ENCODE peak calls at places on chromosomes 4 and X, in eight cellular contexts. F is epithelial cell of proximal tubule; W is transverse colon; O is effector memory CD4-positive, alpha-beta T cell; V is right cardiac atrium; B is left ventricle myocardium inferior; R is lower leg skin; E is BJ. Z is an unnamed sample.

GRCh38 chrX:71366674-71367256 is 608 bp downstream of the TAF1 start:
- DNase-seq in F (no peak), W (peak), O (no peak), V (peak), B (peak), R (peak), E (no peak), Z (no peak)

GRCh38 chr4:158809611-158810486 is 41.0 kb downstream of the FNIP2 start:
- DNase-seq in F (peak), W (peak), O (no peak), V (no peak), B (no peak), R (no peak), E (peak), Z (peak)

GRCh38 chrX:7746861-7747260 is 96.1 kb upstream of the VCX start:
- DNase-seq in F (no peak), W (no peak), O (no peak), V (no peak), B (no peak), R (no peak), E (peak), Z (no peak)

GRCh38 chr4:113593400-113594230 is 167.9 kb downstream of the CAMK2D start:
- DNase-seq in F (no peak), W (no peak), O (no peak), V (no peak), B (no peak), R (no peak), E (no peak), Z (no peak)

GRCh38 chr4:186781032-186781917 is 57.6 kb upstream of the FAT1 start:
- DNase-seq in F (no peak), W (no peak), O (no peak), V (no peak), B (no peak), R (no peak), E (no peak), Z (no peak)

GRCh38 chrX:138128025-138128671 is 562.2 kb downstream of the ZIC3 start:
- DNase-seq in F (no peak), W (no peak), O (no peak), V (no peak), B (no peak), R (no peak), E (no peak), Z (peak)

GRCh38 chr4:6633091-6633906 is 7.2 kb upstream of the MRFAP1 start:
- DNase-seq in F (no peak), W (no peak), O (no peak), V (no peak), B (no peak), R (peak), E (no peak), Z (peak)

GRCh38 chr4:40264497-40264896 is 67.7 kb downstream of the RHOH start:
- DNase-seq in F (no peak), W (no peak), O (no peak), V (no peak), B (no peak), R (no peak), E (no peak), Z (no peak)

GRCh38 chrX:17226736-17227135 is 148.3 kb upstream of the NHS start:
- DNase-seq in F (no peak), W (no peak), O (no peak), V (no peak), B (no peak), R (no peak), E (no peak), Z (no peak)

GRCh38 chr4:53651142-53651720 is 59.9 kb upstream of the LNX1 start:
- DNase-seq in F (no peak), W (peak), O (no peak), V (peak), B (peak), R (peak), E (no peak), Z (no peak)

GRCh38 chr4:137180349-137180748 is 351.9 kb downstream of the PCDH18 start:
- DNase-seq in F (no peak), W (no peak), O (no peak), V (no peak), B (no peak), R (no peak), E (no peak), Z (no peak)

GRCh38 chrX:17738002-17738713 is 865 bp downstream of the SCML1 start:
- DNase-seq in F (no peak), W (peak), O (peak), V (peak), B (peak), R (peak), E (no peak), Z (peak)

GRCh38 chrX:123173833-123174232 is 10.2 kb upstream of the GRIA3 start:
- DNase-seq in F (no peak), W (no peak), O (no peak), V (no peak), B (no peak), R (no peak), E (no peak), Z (peak)

GRCh38 chrX:47796433-47796906 is 40.2 kb upstream of the ZNF81 start:
- DNase-seq in F (no peak), W (no peak), O (no peak), V (no peak), B (no peak), R (no peak), E (peak), Z (no peak)

GRCh38 chrX:122565952-122566351 is 618.1 kb upstream of the GRIA3 start:
- DNase-seq in F (peak), W (no peak), O (no peak), V (peak), B (peak), R (no peak), E (peak), Z (no peak)

GRCh38 chr4:1968667-1969295 is 40.0 kb downstream of the NELFA start:
- DNase-seq in F (no peak), W (no peak), O (no peak), V (no peak), B (no peak), R (no peak), E (no peak), Z (no peak)

GRCh38 chrX:102548231-102548630 is 31.7 kb upstream of the TMSB15A start:
- DNase-seq in F (no peak), W (no peak), O (no peak), V (no peak), B (no peak), R (no peak), E (no peak), Z (no peak)

GRCh38 chr4:52825311-52826090 is 36.6 kb upstream of the RASL11B start:
- DNase-seq in F (peak), W (no peak), O (no peak), V (no peak), B (no peak), R (no peak), E (no peak), Z (peak)

GRCh38 chr4:86060341-86060740 is 299.5 kb downstream of the MAPK10 start:
- DNase-seq in F (no peak), W (no peak), O (no peak), V (no peak), B (no peak), R (no peak), E (no peak), Z (no peak)

GRCh38 chr4:174600391-174600790 is 78.1 kb upstream of the HPGD start:
- DNase-seq in F (no peak), W (no peak), O (no peak), V (no peak), B (no peak), R (no peak), E (no peak), Z (no peak)

GRCh38 chr4:108774809-108775530 is 12.1 kb upstream of the ETNPPL start:
- DNase-seq in F (no peak), W (no peak), O (no peak), V (peak), B (peak), R (peak), E (no peak), Z (no peak)

GRCh38 chr4:22573198-22573597 is 57.3 kb upstream of the ADGRA3 start:
- DNase-seq in F (no peak), W (peak), O (no peak), V (peak), B (peak), R (no peak), E (no peak), Z (no peak)

GRCh38 chr4:65773636-65774035 is 103.3 kb upstream of the EPHA5 start:
- DNase-seq in F (no peak), W (no peak), O (no peak), V (no peak), B (no peak), R (no peak), E (no peak), Z (no peak)

GRCh38 chrX:42771836-42772335 is 6.1 kb downstream of the PPP1R2C start:
- DNase-seq in F (no peak), W (no peak), O (no peak), V (no peak), B (no peak), R (no peak), E (no peak), Z (no peak)

GRCh38 chr4:113637823-113638691 is 123.5 kb downstream of the CAMK2D start:
- DNase-seq in F (no peak), W (no peak), O (no peak), V (no peak), B (no peak), R (no peak), E (no peak), Z (no peak)

GRCh38 chr4:141140271-141141205 is 7.3 kb upstream of the RNF150 start:
- DNase-seq in F (no peak), W (no peak), O (no peak), V (no peak), B (no peak), R (no peak), E (peak), Z (no peak)

GRCh38 chr4:151031831-151032605 is 16.9 kb upstream of the LRBA start:
- DNase-seq in F (no peak), W (no peak), O (no peak), V (no peak), B (no peak), R (peak), E (no peak), Z (no peak)

GRCh38 chr4:125085-125820 is 952 bp downstream of the ZNF718 start:
- DNase-seq in F (peak), W (peak), O (no peak), V (peak), B (peak), R (no peak), E (no peak), Z (no peak)

GRCh38 chr4:158099686-158100085 is 73.1 kb downstream of the GASK1B start:
- DNase-seq in F (no peak), W (no peak), O (no peak), V (no peak), B (no peak), R (no peak), E (no peak), Z (no peak)

GRCh38 chr4:141548791-141549190 is 87.6 kb upstream of the IL15 start:
- DNase-seq in F (no peak), W (no peak), O (no peak), V (no peak), B (no peak), R (no peak), E (no peak), Z (no peak)

GRCh38 chr4:149031399-149031798 is 589.2 kb upstream of the NR3C2 start:
- DNase-seq in F (no peak), W (no peak), O (no peak), V (no peak), B (no peak), R (no peak), E (no peak), Z (peak)

GRCh38 chr4:159414305-159414704 is 311.4 kb downstream of the RAPGEF2 start:
- DNase-seq in F (no peak), W (no peak), O (no peak), V (no peak), B (no peak), R (no peak), E (no peak), Z (no peak)

GRCh38 chrX:8783100-8784098 is 17.8 kb downstream of the FAM9A start:
- DNase-seq in F (no peak), W (no peak), O (no peak), V (peak), B (no peak), R (no peak), E (no peak), Z (peak)

GRCh38 chr4:54440394-54441223 is 211.5 kb downstream of the PDGFRA start:
- DNase-seq in F (no peak), W (no peak), O (no peak), V (no peak), B (no peak), R (no peak), E (no peak), Z (peak)

GRCh38 chrX:125404667-125405160 is 85.0 kb downstream of the TEX13C start:
- DNase-seq in F (no peak), W (no peak), O (no peak), V (no peak), B (no peak), R (no peak), E (no peak), Z (no peak)
- H3K4me3 ChIP-seq in F (no peak), W (no peak), O (no peak), V (no peak), B (no peak), R (no peak), E (no peak), Z (no peak)

GRCh38 chrX:1587161-1587560 is 4.2 kb upstream of the AKAP17A start:
- DNase-seq in F (no peak), W (no peak), O (no peak), V (no peak), B (no peak), R (no peak), E (no peak), Z (no peak)
- H3K4me3 ChIP-seq in F (no peak), W (no peak), O (no peak), V (no peak), B (no peak), R (no peak), E (no peak), Z (no peak)

GRCh38 chr4:10672379-10672778 is 12.2 kb downstream of the CLNK start:
- DNase-seq in F (no peak), W (no peak), O (no peak), V (no peak), B (no peak), R (no peak), E (no peak), Z (no peak)
- H3K4me3 ChIP-seq in F (no peak), W (no peak), O (no peak), V (no peak), B (no peak), R (no peak), E (no peak), Z (no peak)

GRCh38 chr4:23891064-23891421 is 1.2 kb upstream of the PPARGC1A start:
- DNase-seq in F (no peak), W (no peak), O (no peak), V (no peak), B (no peak), R (no peak), E (no peak), Z (no peak)
- H3K4me3 ChIP-seq in F (peak), W (peak), O (no peak), V (peak), B (peak), R (no peak), E (no peak), Z (no peak)

GRCh38 chrX:153827016-153827415 is 3.3 kb downstream of the PDZD4 start:
- DNase-seq in F (no peak), W (no peak), O (no peak), V (no peak), B (no peak), R (no peak), E (no peak), Z (no peak)
- H3K4me3 ChIP-seq in F (no peak), W (no peak), O (no peak), V (no peak), B (no peak), R (no peak), E (no peak), Z (no peak)

GRCh38 chr4:157075401-157075800 is 549 bp upstream of the GLRB start:
- DNase-seq in F (no peak), W (no peak), O (no peak), V (no peak), B (no peak), R (no peak), E (no peak), Z (no peak)
- H3K4me3 ChIP-seq in F (peak), W (peak), O (no peak), V (peak), B (peak), R (no peak), E (peak), Z (peak)

GRCh38 chr4:67885727-67886126 is 1.9 kb upstream of the TMPRSS11D start:
- DNase-seq in F (peak), W (no peak), O (no peak), V (no peak), B (no peak), R (no peak), E (peak), Z (no peak)
- H3K4me3 ChIP-seq in F (no peak), W (no peak), O (no peak), V (no peak), B (no peak), R (no peak), E (no peak), Z (no peak)

DNA sequence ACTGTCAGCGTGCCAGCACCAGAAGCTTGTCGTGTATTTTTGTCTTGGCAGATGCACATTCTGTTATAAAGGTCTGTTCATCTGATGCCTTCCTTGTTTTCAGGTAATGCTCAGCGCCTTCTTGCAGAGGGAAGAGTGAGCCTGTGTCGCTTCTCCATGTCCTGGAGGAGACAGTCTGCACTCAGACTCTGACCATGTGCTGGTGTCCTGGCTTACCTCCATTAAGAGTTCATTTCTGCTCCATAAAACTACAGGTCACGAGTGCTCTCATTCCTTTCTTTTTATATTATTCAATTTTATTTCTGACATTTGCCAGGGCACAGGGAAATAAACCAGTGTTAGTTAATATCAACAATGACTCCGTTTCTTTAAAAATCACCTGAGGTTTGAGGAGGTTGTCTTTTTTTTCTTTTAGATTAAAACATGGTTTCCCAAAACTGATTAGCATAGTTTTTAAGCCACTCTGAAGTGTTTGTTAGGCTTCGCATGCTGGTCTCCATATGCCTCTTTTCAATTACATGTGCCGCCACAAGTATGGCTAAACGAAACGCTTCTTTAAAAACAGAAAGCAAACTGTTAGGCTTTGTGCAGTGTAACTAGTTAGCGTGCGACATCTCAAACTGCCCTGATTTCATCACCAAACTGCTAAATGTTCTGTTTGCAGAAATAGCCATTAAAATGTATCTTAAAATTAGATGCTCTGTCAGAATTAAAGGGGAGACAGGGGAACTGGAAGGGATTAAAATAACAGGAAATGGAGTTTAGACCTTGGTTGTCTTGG is 215.3 kb upstream of the GK2 start:
- DNase-seq in F (no peak), W (no peak), O (no peak), V (no peak), B (no peak), R (no peak), E (no peak), Z (no peak)
- H3K4me3 ChIP-seq in F (no peak), W (no peak), O (no peak), V (peak), B (peak), R (no peak), E (no peak), Z (no peak)

GRCh38 chrX:39821709-39822095 is 276.1 kb downstream of the BCOR start:
- DNase-seq in F (no peak), W (no peak), O (no peak), V (no peak), B (no peak), R (no peak), E (no peak), Z (no peak)
- H3K4me3 ChIP-seq in F (no peak), W (no peak), O (peak), V (no peak), B (peak), R (no peak), E (peak), Z (no peak)